ENCODE peak calls at places on chromosomes 11 and 22, in six cellular contexts. Y, J, F, P, N and I are unnamed samples.
A peak's percentile ranks its signal among the peaks of the same experiment; 100 is the strongest.

GRCh38 chr11:108870373-108871020 is 205.6 kb downstream of the DDX10 start:
- DNase-seq in Y (peak; percentile 56), J (no peak), F (no peak), P (peak; percentile 87), N (peak; percentile 86), I (peak; percentile 35)

GRCh38 chr11:121356357-121356756 is 63.8 kb downstream of the SC5D start:
- DNase-seq in Y (no peak), J (no peak), F (no peak), P (no peak), N (no peak), I (no peak)

GRCh38 chr11:27423125-27423524 is 49.5 kb downstream of the LGR4 start:
- DNase-seq in Y (peak; percentile 82), J (no peak), F (no peak), P (peak; percentile 80), N (peak; percentile 95), I (peak; percentile 90)

GRCh38 chr22:39818050-39818449 is 75.5 kb downstream of the ENTHD1 start:
- DNase-seq in Y (peak; percentile 65), J (no peak), F (no peak), P (peak; percentile 50), N (peak; percentile 28), I (peak; percentile 9)

GRCh38 chr11:129636926-129637325 is 178.7 kb upstream of the TMEM45B start:
- DNase-seq in Y (no peak), J (no peak), F (no peak), P (no peak), N (peak; percentile 13), I (no peak)

GRCh38 chr11:14764213-14764898 is 120.8 kb downstream of the PDE3B start:
- DNase-seq in Y (no peak), J (no peak), F (no peak), P (no peak), N (no peak), I (no peak)

GRCh38 chr11:118084247-118084646 is 2.5 kb downstream of the SMIM35 start:
- DNase-seq in Y (no peak), J (no peak), F (no peak), P (no peak), N (peak; percentile 9), I (no peak)

GRCh38 chr11:6099577-6099976 is 7.9 kb upstream of the OR56B4 start:
- DNase-seq in Y (peak; percentile 57), J (no peak), F (no peak), P (no peak), N (no peak), I (no peak)

GRCh38 chr11:44765026-44765595 is 38.3 kb downstream of the TSPAN18 start:
- DNase-seq in Y (no peak), J (no peak), F (peak; percentile 8), P (no peak), N (no peak), I (no peak)

GRCh38 chr11:44760917-44761545 is 34.3 kb downstream of the TSPAN18 start:
- DNase-seq in Y (peak; percentile 81), J (peak; percentile 69), F (peak; percentile 79), P (peak; percentile 96), N (peak; percentile 94), I (peak; percentile 18)

GRCh38 chr11:44764583-44764982 is 37.8 kb downstream of the TSPAN18 start:
- DNase-seq in Y (no peak), J (no peak), F (peak; percentile 8), P (no peak), N (no peak), I (no peak)

GRCh38 chr11:44761546-44761961 is 34.8 kb downstream of the TSPAN18 start:
- DNase-seq in Y (no peak), J (no peak), F (peak; percentile 29), P (no peak), N (no peak), I (no peak)

DNA sequence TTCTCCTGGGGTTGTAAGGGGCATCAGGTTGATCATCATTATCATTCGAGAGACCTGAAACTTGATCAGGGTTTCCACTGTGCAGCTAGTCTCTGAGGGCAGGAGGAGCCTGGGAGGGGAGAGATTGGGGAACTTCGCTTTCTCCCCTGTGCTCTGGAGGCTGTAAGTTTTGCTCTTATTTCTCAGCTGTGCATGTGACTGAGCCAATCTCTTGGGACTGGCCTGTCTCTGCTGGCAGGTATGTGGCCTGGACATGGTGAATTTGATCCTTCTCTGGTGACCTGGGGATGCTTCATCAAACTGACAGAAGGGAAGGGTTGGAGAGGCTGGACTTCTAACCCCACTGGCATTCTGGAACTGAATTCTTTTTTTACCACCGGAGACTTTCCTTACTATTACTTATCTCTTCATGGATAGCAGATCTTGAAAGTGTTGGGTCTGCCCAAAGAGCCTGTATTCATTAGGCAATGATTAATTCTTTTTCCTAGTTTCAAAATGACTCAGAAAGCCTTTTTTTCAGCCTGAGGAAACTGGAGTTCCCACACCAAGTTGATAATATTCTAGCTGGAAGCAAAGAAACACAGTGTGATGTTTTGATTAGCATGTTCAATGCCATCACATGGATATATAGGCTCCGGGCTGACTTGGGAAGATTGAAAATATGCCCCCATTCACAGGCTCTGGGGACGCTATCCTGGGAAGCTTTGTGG is 36.5 kb downstream of the TSPAN18 start:
- DNase-seq in Y (no peak), J (no peak), F (no peak), P (peak; percentile 49), N (peak; percentile 77), I (no peak)
- H3K79me1 ChIP-seq in Y (no peaks in the 10 kb centered on the region), J (peaks cover 6% of the 10 kb centered on the region), F (no peaks in the 10 kb centered on the region), P (no peaks in the 10 kb centered on the region), N (no peaks in the 10 kb centered on the region), I (no peaks in the 10 kb centered on the region)

GRCh38 chr22:31628969-31629723 is 32.9 kb downstream of the PISD start:
- DNase-seq in Y (no peak), J (no peak), F (peak; percentile 28), P (no peak), N (no peak), I (no peak)
- H3K79me1 ChIP-seq in Y (peaks cover 41% of the 10 kb centered on the region), J (peaks cover 29% of the 10 kb centered on the region), F (peaks cover 2% of the 10 kb centered on the region), P (peaks cover 93% of the 10 kb centered on the region), N (peaks cover 10% of the 10 kb centered on the region), I (peaks cover 10% of the 10 kb centered on the region)

GRCh38 chr11:131713529-131714134 is 343.2 kb downstream of the NTM start:
- DNase-seq in Y (no peak), J (no peak), F (no peak), P (no peak), N (no peak), I (no peak)

GRCh38 chr11:131712897-131713296 is 342.5 kb downstream of the NTM start:
- DNase-seq in Y (no peak), J (no peak), F (no peak), P (peak; percentile 61), N (peak; percentile 87), I (no peak)

GRCh38 chr11:131723088-131723487 is 352.7 kb downstream of the NTM start:
- DNase-seq in Y (no peak), J (no peak), F (no peak), P (no peak), N (no peak), I (no peak)

GRCh38 chr11:131717616-131718015 is 347.2 kb downstream of the NTM start:
- DNase-seq in Y (no peak), J (no peak), F (no peak), P (no peak), N (no peak), I (no peak)
- H3K79me1 ChIP-seq in Y (no peaks in the 10 kb centered on the region), J (peaks cover 2% of the 10 kb centered on the region), F (no peaks in the 10 kb centered on the region), P (no peaks in the 10 kb centered on the region), N (no peaks in the 10 kb centered on the region), I (no peaks in the 10 kb centered on the region)

GRCh38 chr22:23219787-23220484 is 39.6 kb downstream of the BCR start:
- DNase-seq in Y (peak; percentile 79), J (no peak), F (no peak), P (peak; percentile 61), N (peak; percentile 60), I (peak; percentile 55)

GRCh38 chr22:23217171-23218052 is 37.1 kb downstream of the BCR start:
- DNase-seq in Y (no peak), J (no peak), F (no peak), P (no peak), N (peak; percentile 55), I (peak; percentile 15)

GRCh38 chr22:23218053-23218866 is 38.0 kb downstream of the BCR start:
- DNase-seq in Y (no peak), J (no peak), F (no peak), P (no peak), N (no peak), I (no peak)

GRCh38 chr22:23220485-23221350 is 40.4 kb downstream of the BCR start:
- DNase-seq in Y (no peak), J (no peak), F (no peak), P (peak; percentile 53), N (no peak), I (peak; percentile 80)

GRCh38 chr22:23219317-23219716 is 39.0 kb downstream of the BCR start:
- DNase-seq in Y (no peak), J (no peak), F (no peak), P (no peak), N (no peak), I (no peak)
- H3K79me1 ChIP-seq in Y (peaks cover 64% of the 10 kb centered on the region), J (peaks cover 16% of the 10 kb centered on the region), F (peaks cover 23% of the 10 kb centered on the region), P (peaks cover 97% of the 10 kb centered on the region), N (peaks cover 51% of the 10 kb centered on the region), I (peaks cover 2% of the 10 kb centered on the region)

DNA sequence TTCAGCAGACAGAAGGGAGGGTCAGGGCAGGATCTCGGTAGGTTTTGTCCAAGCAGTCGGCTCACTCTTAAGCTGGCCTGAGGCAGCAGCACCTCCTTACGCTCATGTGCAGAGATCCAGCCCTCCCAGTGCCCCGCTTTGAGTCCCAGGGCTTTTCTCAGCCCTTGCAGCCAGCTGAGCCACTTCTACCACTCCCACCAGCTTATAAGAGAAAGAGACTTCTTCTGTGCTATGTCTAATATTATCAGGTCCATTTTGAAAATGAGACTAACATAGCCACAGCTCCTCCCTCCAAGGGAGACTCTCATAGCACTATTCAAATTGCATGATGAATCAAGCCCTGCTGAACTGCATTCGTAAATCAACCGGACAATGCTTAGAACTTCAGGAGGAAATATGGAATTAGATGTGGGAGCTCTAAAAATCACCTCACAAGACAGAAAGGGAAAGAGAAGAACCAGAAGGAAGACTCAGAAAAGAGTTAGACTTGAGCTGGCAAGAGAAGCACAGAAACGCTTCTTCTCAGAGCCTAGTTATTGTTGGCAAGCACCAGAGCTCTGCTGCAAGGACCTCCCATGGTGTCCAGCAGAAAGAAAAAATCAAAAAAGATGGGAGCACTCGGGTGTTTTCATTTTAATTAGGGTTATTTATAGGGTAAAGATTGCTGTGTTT is 181.5 kb downstream of the ETS1 start:
- DNase-seq in Y (no peak), J (no peak), F (no peak), P (no peak), N (no peak), I (no peak)
- H3K79me1 ChIP-seq in Y (no peaks in the 10 kb centered on the region), J (no peaks in the 10 kb centered on the region), F (no peaks in the 10 kb centered on the region), P (no peaks in the 10 kb centered on the region), N (no peaks in the 10 kb centered on the region), I (peaks cover 46% of the 10 kb centered on the region)

GRCh38 chr22:23218867-23219251 is 38.5 kb downstream of the BCR start:
- DNase-seq in Y (peak; percentile 92), J (no peak), F (peak; percentile 69), P (peak; percentile 62), N (peak; percentile 83), I (no peak)
- H3K79me1 ChIP-seq in Y (peaks cover 65% of the 10 kb centered on the region), J (peaks cover 17% of the 10 kb centered on the region), F (peaks cover 21% of the 10 kb centered on the region), P (peaks cover 97% of the 10 kb centered on the region), N (peaks cover 49% of the 10 kb centered on the region), I (peaks cover 2% of the 10 kb centered on the region)

DNA sequence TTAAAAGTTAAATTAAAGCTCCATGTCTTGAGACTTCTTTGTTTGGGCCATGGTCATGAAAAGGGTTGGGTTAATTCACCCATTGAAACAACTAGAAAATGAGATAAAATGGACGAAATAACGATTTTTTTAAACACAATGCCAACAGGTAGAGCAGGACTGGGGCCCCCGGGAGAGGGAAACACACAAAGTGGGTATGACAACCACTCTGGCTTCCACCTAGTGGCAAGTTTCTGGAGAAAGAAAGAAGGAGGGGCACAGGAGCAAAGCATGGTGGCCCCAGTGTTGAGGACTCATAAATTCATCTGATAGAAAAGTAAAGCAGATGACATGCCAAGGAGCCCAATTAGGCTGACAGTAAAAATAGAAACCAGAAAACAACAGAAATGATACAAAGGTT is 68.4 kb downstream of the MYEOV start:
- DNase-seq in Y (peak; percentile 32), J (no peak), F (peak; percentile 24), P (no peak), N (no peak), I (no peak)
- H3K79me1 ChIP-seq in Y (no peaks in the 10 kb centered on the region), J (no peaks in the 10 kb centered on the region), F (no peaks in the 10 kb centered on the region), P (peaks cover 3% of the 10 kb centered on the region), N (no peaks in the 10 kb centered on the region), I (no peaks in the 10 kb centered on the region)